ENCODE peak calls at places on chromosome 12, in eight cellular contexts. O, J, W, V, Q, T, G and Z are unnamed samples.
A peak's percentile ranks its signal among the peaks of the same experiment; 100 is the strongest.

GRCh38 chr12:88339254-88339949 is 197.3 kb downstream of the TMTC3 start:
- DNase-seq in O (no peak), J (no peak), W (peak; percentile 51), V (no peak), Q (no peak), T (no peak), G (peak; percentile 39), Z (no peak)

GRCh38 chr12:52575256-52575655 is 1.6 kb upstream of the KRT74 start:
- DNase-seq in O (no peak), J (no peak), W (no peak), V (no peak), Q (no peak), T (no peak), G (no peak), Z (no peak)

GRCh38 chr12:121793501-121793835 is at the start of gene RHOF:
- DNase-seq in O (no peak), J (no peak), W (no peak), V (no peak), Q (peak; percentile 60), T (no peak), G (peak; percentile 42), Z (peak; percentile 83)

GRCh38 chr12:42919691-42920090 is 330.1 kb upstream of the PRICKLE1 start:
- DNase-seq in O (no peak), J (no peak), W (no peak), V (no peak), Q (no peak), T (no peak), G (no peak), Z (no peak)

GRCh38 chr12:96140110-96140509 is 54.1 kb upstream of the ELK3 start:
- DNase-seq in O (no peak), J (no peak), W (peak; percentile 60), V (no peak), Q (no peak), T (no peak), G (peak; percentile 11), Z (no peak)

GRCh38 chr12:17588968-17589367 is 501.0 kb downstream of the RERGL start:
- DNase-seq in O (no peak), J (no peak), W (no peak), V (peak; percentile 57), Q (no peak), T (peak; percentile 7), G (peak; percentile 47), Z (peak; percentile 80)

GRCh38 chr12:8658361-8658760 is 4.3 kb downstream of the MFAP5 start:
- DNase-seq in O (no peak), J (no peak), W (no peak), V (no peak), Q (no peak), T (no peak), G (no peak), Z (peak; percentile 49)

GRCh38 chr12:100643246-100643645 is 69.8 kb downstream of the GAS2L3 start:
- DNase-seq in O (no peak), J (no peak), W (no peak), V (no peak), Q (no peak), T (no peak), G (no peak), Z (no peak)

GRCh38 chr12:119115296-119115905 is 63.3 kb upstream of the HSPB8 start:
- DNase-seq in O (peak; percentile 45), J (no peak), W (no peak), V (peak; percentile 53), Q (no peak), T (peak; percentile 42), G (peak; percentile 39), Z (peak; percentile 84)

GRCh38 chr12:113235976-113236375 is 14.7 kb downstream of the TPCN1 start:
- DNase-seq in O (no peak), J (no peak), W (no peak), V (no peak), Q (no peak), T (no peak), G (no peak), Z (no peak)

GRCh38 chr12:49552014-49552413 is 13.2 kb downstream of the KCNH3 start:
- DNase-seq in O (no peak), J (peak; percentile 52), W (no peak), V (no peak), Q (no peak), T (no peak), G (peak; percentile 57), Z (no peak)

GRCh38 chr12:116156614-116157013 is 120.9 kb downstream of the MED13L start:
- DNase-seq in O (no peak), J (no peak), W (no peak), V (no peak), Q (no peak), T (no peak), G (no peak), Z (no peak)

GRCh38 chr12:5348491-5348890 is 83.4 kb upstream of the NTF3 start:
- DNase-seq in O (no peak), J (no peak), W (no peak), V (no peak), Q (no peak), T (no peak), G (no peak), Z (peak; percentile 25)

GRCh38 chr12:4269279-4269991 is 4.1 kb upstream of the CCND2 start:
- DNase-seq in O (peak; percentile 97), J (peak; percentile 95), W (no peak), V (no peak), Q (peak; percentile 85), T (no peak), G (no peak), Z (peak; percentile 96)

GRCh38 chr12:42679402-42679801 is 89.9 kb upstream of the PRICKLE1 start:
- DNase-seq in O (no peak), J (no peak), W (peak; percentile 17), V (no peak), Q (no peak), T (no peak), G (no peak), Z (no peak)

GRCh38 chr12:98591209-98591608 is 2.3 kb upstream of the SLC25A3 start:
- DNase-seq in O (no peak), J (peak; percentile 81), W (no peak), V (no peak), Q (no peak), T (no peak), G (no peak), Z (no peak)

GRCh38 chr12:107775093-107775721 is 703 bp downstream of the ASCL4 start:
- DNase-seq in O (peak; percentile 28), J (peak; percentile 84), W (no peak), V (peak; percentile 37), Q (no peak), T (no peak), G (no peak), Z (peak; percentile 88)

GRCh38 chr12:53336137-53336785 is at the start of gene SP7:
- DNase-seq in O (no peak), J (no peak), W (no peak), V (no peak), Q (no peak), T (no peak), G (no peak), Z (peak; percentile 36)

GRCh38 chr12:63967358-63967757 is 122.9 kb downstream of the SRGAP1 start:
- DNase-seq in O (no peak), J (no peak), W (no peak), V (no peak), Q (no peak), T (no peak), G (peak; percentile 74), Z (no peak)

GRCh38 chr12:18074001-18074400 is 16.0 kb downstream of the RERGL start:
- DNase-seq in O (no peak), J (no peak), W (no peak), V (peak; percentile 82), Q (no peak), T (no peak), G (no peak), Z (no peak)

GRCh38 chr12:32043928-32044549 is 62.6 kb upstream of the BICD1 start:
- DNase-seq in O (no peak), J (no peak), W (no peak), V (no peak), Q (no peak), T (no peak), G (no peak), Z (peak; percentile 56)

GRCh38 chr12:21568115-21568514 is 36.5 kb downstream of the GYS2 start:
- DNase-seq in O (no peak), J (no peak), W (no peak), V (no peak), Q (no peak), T (no peak), G (no peak), Z (no peak)

GRCh38 chr12:66188584-66189475 is at the start of gene IRAK3:
- DNase-seq in O (peak; percentile 53), J (peak; percentile 98), W (no peak), V (no peak), Q (peak; percentile 2), T (peak; percentile 45), G (no peak), Z (peak; percentile 69)

GRCh38 chr12:48996794-48997718 is 2.1 kb downstream of the DDN start:
- DNase-seq in O (peak; percentile 74), J (peak; percentile 95), W (no peak), V (no peak), Q (peak; percentile 48), T (peak; percentile 40), G (no peak), Z (peak; percentile 95)

GRCh38 chr12:29725587-29726320 is 58.0 kb downstream of the TMTC1 start:
- DNase-seq in O (no peak), J (no peak), W (no peak), V (no peak), Q (no peak), T (peak; percentile 92), G (peak; percentile 79), Z (no peak)

GRCh38 chr12:62259311-62259992 is 752 bp upstream of the USP15 start:
- DNase-seq in O (peak; percentile 41), J (no peak), W (no peak), V (peak; percentile 73), Q (no peak), T (peak; percentile 80), G (no peak), Z (peak; percentile 9)

GRCh38 chr12:33251548-33251947 is 188.1 kb downstream of the SYT10 start:
- DNase-seq in O (no peak), J (no peak), W (no peak), V (no peak), Q (no peak), T (no peak), G (no peak), Z (no peak)

GRCh38 chr12:101761347-101761746 is 22.1 kb upstream of the SYCP3 start:
- DNase-seq in O (no peak), J (no peak), W (no peak), V (no peak), Q (no peak), T (no peak), G (peak; percentile 1), Z (no peak)

GRCh38 chr12:57846285-57846576 is 298 bp downstream of the CTDSP2 start:
- DNase-seq in O (no peak), J (no peak), W (no peak), V (no peak), Q (no peak), T (no peak), G (peak; percentile 60), Z (no peak)